ENCODE peak calls at places on chromosome 1, in six cellular contexts. W is GM23248; J is EL; K is progenitor cell of endocrine pancreas; R is stimulated activated CD8-positive, alpha-beta memory T cell treated with anti-CD3 and anti-CD28 coated beads, Interleukin-4, amount 100 ng/mL, for 4 hours; F is HT-29. V is an unnamed sample.

GRCh38 chr1:230114245-230114651 is 47.2 kb downstream of the GALNT2 start:
- DNase-seq in F (no peak), K (no peak), W (no peak), J (no peak), R (no peak), V (no peak)

GRCh38 chr1:218592688-218593087 is 247.6 kb downstream of the TGFB2 start:
- DNase-seq in R (no peak), W (no peak), K (no peak), J (peak), F (peak), V (no peak)

GRCh38 chr1:25614466-25615171 is 2.0 kb upstream of the MAN1C1 start:
- DNase-seq in J (no peak), W (no peak), F (no peak), R (no peak), K (no peak), V (peak)

GRCh38 chr1:202247837-202248795 is 54.5 kb downstream of the LGR6 start:
- DNase-seq in J (no peak), F (no peak), R (no peak), W (no peak), K (no peak), V (no peak)

GRCh38 chr1:31507221-31507620 is 69.1 kb upstream of the TINAGL1 start:
- DNase-seq in J (no peak), F (no peak), W (no peak), K (no peak), R (no peak), V (no peak)

GRCh38 chr1:43722825-43723224 is 15.5 kb downstream of the ST3GAL3 start:
- DNase-seq in F (no peak), W (no peak), R (no peak), K (no peak), J (no peak), V (no peak)

GRCh38 chr1:202007703-202008489 is 2.5 kb upstream of the ELF3 start:
- DNase-seq in J (peak), R (no peak), K (peak), W (no peak), F (peak), V (peak)

GRCh38 chr1:71295340-71295739 is 214.5 kb upstream of the ZRANB2 start:
- DNase-seq in W (peak), K (no peak), F (no peak), J (no peak), R (no peak), V (no peak)

GRCh38 chr1:153627797-153628626 is at the start of gene S100A1:
- DNase-seq in K (no peak), R (no peak), W (no peak), J (no peak), F (no peak), V (no peak)